ENCODE peak calls at places on chromosome 22, in eight cellular contexts. V is astrocyte; A is NCI-H2171; C is activated CD4-positive, alpha-beta T cell treated with anti-CD3 and anti-CD28 coated beads, Interleukin-2, amount 50 U/mL, for 1 hour; B is AG20443; N is AG04449; X is NCI-H2081 treated with DMSO at 0.1 percent for 48 hours; O is activated T-helper 1 cell treated with anti-CD3 and anti-CD28 coated beads, Interleukin-12 subunit alpha, Interleukin-12 subunit beta, Interleukin-2, Interleukin-4 antibody, amounts not matched to agents 30 ng/mL and 10 ng/mL and 1 ng/mL, durations not matched to agents 14 hours and 24 hours and 36 hours. Q is an unnamed sample.

GRCh38 chr22:17912942-17913704 is 111.2 kb downstream of the MICAL3 start:
- DNase-seq in A (no peak), N (no peak), O (no peak), B (no peak), V (no peak), C (no peak), X (no peak), Q (no peak)

GRCh38 chr22:35178446-35178845 is 78.8 kb upstream of the HMGXB4 start:
- DNase-seq in A (no peak), O (no peak), X (no peak), N (no peak), B (no peak), C (no peak), V (no peak), Q (no peak)

GRCh38 chr22:46233231-46233630 is 16.9 kb downstream of the CDPF1 start:
- DNase-seq in B (peak), O (no peak), N (no peak), X (no peak), V (peak), C (no peak), A (no peak), Q (peak)

GRCh38 chr22:43039800-43040199 is 24.9 kb upstream of the PACSIN2 start:
- DNase-seq in A (peak), B (no peak), C (no peak), V (no peak), N (no peak), X (no peak), O (no peak), Q (no peak)

GRCh38 chr22:22520020-22520656 is at the start of gene ZNF280A:
- DNase-seq in A (no peak), B (no peak), N (no peak), C (no peak), V (no peak), X (no peak), O (no peak), Q (peak)

GRCh38 chr22:39481595-39481994 is 20.5 kb upstream of the MIEF1 start:
- DNase-seq in X (no peak), O (no peak), A (no peak), V (no peak), C (no peak), N (no peak), B (no peak), Q (no peak)

GRCh38 chr22:24141586-24141985 is 39.7 kb upstream of the SUSD2 start:
- DNase-seq in N (no peak), V (no peak), B (peak), A (no peak), X (no peak), C (no peak), O (no peak), Q (no peak)

GRCh38 chr22:36691488-36691887 is 12.1 kb downstream of the CACNG2 start:
- DNase-seq in V (no peak), N (no peak), O (no peak), B (no peak), A (no peak), X (no peak), C (no peak), Q (no peak)

GRCh38 chr22:27107824-27108223 is 450.4 kb downstream of the MIAT start:
- DNase-seq in X (no peak), O (no peak), N (peak), A (peak), C (no peak), B (peak), V (peak), Q (peak)

GRCh38 chr22:29117799-29118477 is 45.1 kb downstream of the KREMEN1 start:
- DNase-seq in C (no peak), V (peak), B (no peak), O (no peak), A (no peak), N (no peak), X (no peak), Q (no peak)

GRCh38 chr22:38176170-38176741 is 5.4 kb downstream of the PLA2G6 start:
- DNase-seq in A (no peak), N (peak), B (peak), C (peak), X (no peak), O (no peak), V (peak), Q (peak)

GRCh38 chr22:39698106-39698505 is 127.6 kb downstream of the CACNA1I start:
- DNase-seq in V (no peak), N (no peak), C (no peak), A (no peak), O (no peak), B (no peak), X (no peak), Q (no peak)

GRCh38 chr22:21632237-21632895 is at the start of gene CCDC116:
- DNase-seq in X (no peak), V (no peak), O (peak), C (peak), B (no peak), N (no peak), A (no peak), Q (peak)

GRCh38 chr22:44405661-44406060 is 92.4 kb downstream of the RTL6 start:
- DNase-seq in V (no peak), X (no peak), O (no peak), N (no peak), C (no peak), A (no peak), B (no peak), Q (no peak)

GRCh38 chr22:17896552-17896951 is 122.3 kb upstream of the BID start:
- DNase-seq in N (no peak), O (no peak), V (no peak), B (peak), A (no peak), C (no peak), X (no peak), Q (no peak)

GRCh38 chr22:23498811-23499798 is 81.0 kb downstream of the IGLL1 start:
- DNase-seq in B (no peak), A (no peak), N (no peak), X (no peak), V (no peak), O (no peak), C (no peak), Q (no peak)

GRCh38 chr22:25051073-25051472 is 98.6 kb downstream of the KIAA1671 start:
- DNase-seq in C (no peak), V (no peak), B (no peak), X (no peak), O (no peak), N (no peak), A (no peak), Q (no peak)

GRCh38 chr22:23984430-23984829 is 4.5 kb downstream of the GSTT2 start:
- DNase-seq in O (peak), B (peak), X (no peak), V (no peak), N (no peak), C (peak), A (peak), Q (no peak)

GRCh38 chr22:49083607-49084006 is 744.1 kb downstream of the BRD1 start:
- DNase-seq in B (no peak), N (no peak), V (no peak), C (no peak), O (no peak), A (no peak), X (no peak), Q (no peak)

GRCh38 chr22:48301908-48302307 is 1525.8 kb downstream of the BRD1 start:
- DNase-seq in C (no peak), O (no peak), X (no peak), N (no peak), V (no peak), B (no peak), A (no peak), Q (no peak)

GRCh38 chr22:24592846-24593809 is at the start of gene LRRC75B:
- DNase-seq in N (peak), C (no peak), A (peak), B (peak), X (no peak), V (peak), O (peak), Q (no peak)

GRCh38 chr22:29359469-29359868 is 28.9 kb downstream of the AP1B1 start:
- DNase-seq in X (no peak), C (no peak), A (no peak), B (peak), O (no peak), N (no peak), V (peak), Q (peak)

GRCh38 chr22:37340331-37341262 is 58.3 kb downstream of the CYTH4 start:
- DNase-seq in A (peak), B (no peak), O (no peak), C (no peak), X (peak), V (no peak), N (no peak), Q (no peak)

GRCh38 chr22:27286711-27287110 is 514.8 kb downstream of the MN1 start:
- DNase-seq in X (no peak), B (no peak), N (no peak), V (no peak), C (no peak), A (no peak), O (no peak), Q (no peak)

GRCh38 chr22:32951807-32952153 is 106.4 kb downstream of the SYN3 start:
- DNase-seq in N (no peak), A (no peak), B (no peak), O (no peak), X (no peak), C (no peak), V (no peak), Q (no peak)